ENCODE peak calls at places on chromosome 17, in four cellular contexts. One of them, this sample, is unnamed.

GRCh38 chr17:62059394-62059793 is 5.7 kb downstream of the MED13 start:
- DNase-seq in NB4: no peak
- DNase-seq in CD8-positive, alpha-beta T cell: no peak
- DNase-seq in HFFc6: no peak
- DNase-seq in this sample: no peak

GRCh38 chr17:79612468-79613194 is 1.8 kb upstream of the RBFOX3 start:
- DNase-seq in NB4: peak
- DNase-seq in CD8-positive, alpha-beta T cell: peak
- DNase-seq in HFFc6: no peak
- DNase-seq in this sample: no peak

GRCh38 chr17:66165537-66166123 is 26.3 kb downstream of the CEP112 start:
- DNase-seq in NB4: peak
- DNase-seq in CD8-positive, alpha-beta T cell: peak
- DNase-seq in HFFc6: peak
- DNase-seq in this sample: peak

GRCh38 chr17:48444531-48445247 is 14.7 kb upstream of the SKAP1 start:
- DNase-seq in NB4: peak
- DNase-seq in CD8-positive, alpha-beta T cell: peak
- DNase-seq in HFFc6: no peak
- DNase-seq in this sample: no peak

GRCh38 chr17:4815043-4815675 is 8.2 kb downstream of the PLD2 start:
- DNase-seq in NB4: no peak
- DNase-seq in CD8-positive, alpha-beta T cell: no peak
- DNase-seq in HFFc6: peak
- DNase-seq in this sample: no peak

GRCh38 chr17:80856863-80857488 is 134.7 kb upstream of the CHMP6 start:
- DNase-seq in NB4: no peak
- DNase-seq in CD8-positive, alpha-beta T cell: no peak
- DNase-seq in HFFc6: no peak
- DNase-seq in this sample: no peak

GRCh38 chr17:202501-202951 is 21.1 kb upstream of the DOC2B start:
- DNase-seq in NB4: no peak
- DNase-seq in CD8-positive, alpha-beta T cell: no peak
- DNase-seq in HFFc6: no peak
- DNase-seq in this sample: no peak

GRCh38 chr17:80738020-80738380 is 193.4 kb downstream of the RPTOR start:
- DNase-seq in NB4: no peak
- DNase-seq in CD8-positive, alpha-beta T cell: no peak
- DNase-seq in HFFc6: no peak
- DNase-seq in this sample: no peak

GRCh38 chr17:59859444-59860025 is 33.2 kb downstream of the TUBD1 start:
- DNase-seq in NB4: peak
- DNase-seq in CD8-positive, alpha-beta T cell: no peak
- DNase-seq in HFFc6: peak
- DNase-seq in this sample: no peak

GRCh38 chr17:80475949-80476876 is at the start of gene NPTX1:
- DNase-seq in NB4: no peak
- DNase-seq in CD8-positive, alpha-beta T cell: no peak
- DNase-seq in HFFc6: no peak
- DNase-seq in this sample: no peak

GRCh38 chr17:30450125-30451027 is 26.8 kb upstream of the GOSR1 start:
- DNase-seq in NB4: no peak
- DNase-seq in CD8-positive, alpha-beta T cell: no peak
- DNase-seq in HFFc6: peak
- DNase-seq in this sample: no peak

GRCh38 chr17:77151236-77151635 is 10.5 kb downstream of the SEC14L1 start:
- DNase-seq in NB4: no peak
- DNase-seq in CD8-positive, alpha-beta T cell: no peak
- DNase-seq in HFFc6: no peak
- DNase-seq in this sample: no peak

GRCh38 chr17:47879028-47879585 is 16.9 kb upstream of the SP2 start:
- DNase-seq in NB4: peak
- DNase-seq in CD8-positive, alpha-beta T cell: no peak
- DNase-seq in HFFc6: peak
- DNase-seq in this sample: no peak

GRCh38 chr17:70319516-70319915 is 150.2 kb downstream of the KCNJ2 start:
- DNase-seq in NB4: no peak
- DNase-seq in CD8-positive, alpha-beta T cell: no peak
- DNase-seq in HFFc6: no peak
- DNase-seq in this sample: no peak

GRCh38 chr17:27403480-27404005 is 52.7 kb upstream of the KSR1 start:
- DNase-seq in NB4: no peak
- DNase-seq in CD8-positive, alpha-beta T cell: no peak
- DNase-seq in HFFc6: no peak
- DNase-seq in this sample: no peak

GRCh38 chr17:4045477-4045876 is 81.2 kb upstream of the ATP2A3 start:
- DNase-seq in NB4: no peak
- DNase-seq in CD8-positive, alpha-beta T cell: no peak
- DNase-seq in HFFc6: no peak
- DNase-seq in this sample: no peak

GRCh38 chr17:79990051-79990592 is 45.5 kb downstream of the TBC1D16 start:
- DNase-seq in NB4: no peak
- DNase-seq in CD8-positive, alpha-beta T cell: no peak
- DNase-seq in HFFc6: no peak
- DNase-seq in this sample: no peak

GRCh38 chr17:36183001-36183810 is 6.8 kb upstream of the TBC1D3B start:
- DNase-seq in NB4: peak
- DNase-seq in CD8-positive, alpha-beta T cell: no peak
- DNase-seq in HFFc6: peak
- DNase-seq in this sample: no peak

GRCh38 chr17:63387941-63388340 is 58.2 kb downstream of the CYB561 start:
- DNase-seq in NB4: no peak
- DNase-seq in CD8-positive, alpha-beta T cell: no peak
- DNase-seq in HFFc6: no peak
- DNase-seq in this sample: no peak

GRCh38 chr17:2853111-2853721 is 57.0 kb downstream of the RAP1GAP2 start:
- DNase-seq in NB4: peak
- DNase-seq in CD8-positive, alpha-beta T cell: peak
- DNase-seq in HFFc6: peak
- DNase-seq in this sample: no peak

GRCh38 chr17:57092171-57092570 is 7.1 kb downstream of the AKAP1 start:
- DNase-seq in NB4: peak
- DNase-seq in CD8-positive, alpha-beta T cell: no peak
- DNase-seq in HFFc6: no peak
- DNase-seq in this sample: no peak

GRCh38 chr17:37747222-37747621 is 2.4 kb upstream of the HNF1B start:
- DNase-seq in NB4: no peak
- DNase-seq in CD8-positive, alpha-beta T cell: no peak
- DNase-seq in HFFc6: no peak
- DNase-seq in this sample: no peak

GRCh38 chr17:43673516-43674323 is 12.0 kb upstream of the MEOX1 start:
- DNase-seq in NB4: peak
- DNase-seq in CD8-positive, alpha-beta T cell: peak
- DNase-seq in HFFc6: peak
- DNase-seq in this sample: no peak

DNA sequence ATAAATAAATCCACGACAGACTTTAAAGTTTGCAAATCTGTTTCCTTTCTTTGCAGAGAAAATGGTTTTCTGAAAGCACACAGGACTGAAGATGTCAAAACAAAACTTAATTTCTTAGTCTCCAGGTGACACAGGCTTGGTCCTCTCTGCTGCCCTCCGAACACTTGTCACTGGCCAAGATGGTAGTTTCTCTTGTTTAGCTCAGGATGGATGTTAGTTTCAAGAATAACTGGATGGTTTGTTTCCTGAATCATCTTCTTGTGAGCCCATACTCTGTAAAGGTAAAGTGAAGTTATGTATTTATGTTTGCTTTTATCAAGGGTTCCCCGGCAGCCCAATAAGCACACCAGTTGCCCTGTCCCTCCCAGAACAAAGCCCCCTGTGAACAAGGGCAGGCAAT is 9.9 kb upstream of the FLCN start:
- DNase-seq in NB4: no peak
- DNase-seq in CD8-positive, alpha-beta T cell: no peak
- DNase-seq in HFFc6: no peak
- DNase-seq in this sample: no peak
- TF ChIP-seq CTCF in NB4: no peak
- TF ChIP-seq CTCF in CD8-positive, alpha-beta T cell: no peak
- TF ChIP-seq CTCF in HFFc6: no peak
- TF ChIP-seq CTCF in this sample: no peak

DNA sequence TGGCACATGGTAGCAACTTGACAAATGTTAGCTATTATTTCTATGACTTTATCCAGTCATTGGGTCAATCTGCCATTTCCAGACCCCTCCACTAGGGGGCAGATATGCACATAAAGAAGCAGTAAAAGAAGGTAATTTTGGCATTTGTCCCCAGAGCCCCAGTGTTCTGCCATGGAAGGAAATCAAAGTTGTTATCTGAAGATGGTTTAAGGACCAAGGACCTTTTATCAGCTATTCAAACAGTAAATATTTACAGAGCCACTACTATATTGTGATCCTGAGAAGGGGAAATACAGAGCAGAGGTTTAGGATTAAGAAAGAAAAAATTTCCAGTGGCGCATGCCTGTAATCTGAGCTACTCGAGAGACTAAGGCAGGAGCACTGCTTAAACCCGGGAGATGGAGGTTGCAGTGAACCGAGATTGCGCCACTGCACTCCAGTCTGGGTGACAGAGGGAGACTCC is 20.0 kb downstream of the TRAF4 start:
- DNase-seq in NB4: peak
- DNase-seq in CD8-positive, alpha-beta T cell: peak
- DNase-seq in HFFc6: peak
- DNase-seq in this sample: peak
- TF ChIP-seq CTCF in NB4: peak
- TF ChIP-seq CTCF in CD8-positive, alpha-beta T cell: peak
- TF ChIP-seq CTCF in HFFc6: peak
- TF ChIP-seq CTCF in this sample: peak

DNA sequence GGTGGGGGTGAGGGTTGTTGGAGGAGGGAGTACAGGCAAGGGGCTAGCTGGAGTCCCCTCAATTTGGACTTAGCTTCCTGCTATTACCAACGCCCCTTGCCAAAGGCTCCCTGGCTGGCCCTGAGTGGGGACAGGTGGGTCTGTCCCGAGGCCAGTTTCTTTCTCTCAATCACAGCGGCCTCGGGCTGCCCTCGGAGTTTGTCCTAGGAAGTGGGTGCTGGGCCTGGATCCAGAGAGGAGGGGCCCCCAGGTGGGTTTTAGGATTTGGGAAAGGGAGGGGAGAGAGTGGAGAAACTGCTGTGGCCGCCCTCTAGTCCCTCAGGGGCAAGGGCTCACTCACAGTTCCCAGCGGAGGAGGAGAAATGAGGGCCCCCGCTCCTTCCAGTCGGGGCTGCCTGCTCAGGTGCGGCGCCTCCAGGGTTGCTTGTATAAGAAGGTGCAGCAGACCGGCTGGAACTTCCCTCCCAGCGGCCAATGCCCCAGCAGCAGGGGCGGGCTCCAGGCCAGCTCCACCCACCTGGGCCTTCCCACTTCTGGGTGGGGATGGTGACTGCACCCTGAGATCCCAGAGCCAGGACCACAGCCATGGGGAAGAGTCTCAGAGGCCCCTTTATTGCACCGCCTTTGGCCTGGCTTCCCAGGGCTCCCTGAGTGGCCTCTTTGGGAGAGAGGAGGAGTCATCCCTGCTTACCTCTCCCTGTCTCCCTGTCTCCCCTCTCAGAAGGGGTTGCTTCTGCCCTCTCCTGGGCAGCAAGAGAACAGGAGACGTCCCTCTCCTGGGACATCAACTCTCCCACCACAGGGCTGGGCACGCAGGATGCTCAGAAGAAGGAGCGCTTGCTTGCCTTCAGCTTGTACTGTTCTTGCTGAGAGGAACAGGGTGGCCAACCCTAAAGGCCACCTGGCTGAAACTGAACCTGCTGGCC is 112.0 kb upstream of the SMURF2 start:
- DNase-seq in NB4: peak
- DNase-seq in CD8-positive, alpha-beta T cell: no peak
- DNase-seq in HFFc6: peak
- DNase-seq in this sample: peak
- TF ChIP-seq CTCF in NB4: peak
- TF ChIP-seq CTCF in CD8-positive, alpha-beta T cell: no peak
- TF ChIP-seq CTCF in HFFc6: peak
- TF ChIP-seq CTCF in this sample: peak

GRCh38 chr17:39739020-39739884 is 1.5 kb downstream of the GRB7 start:
- DNase-seq in NB4: no peak
- DNase-seq in CD8-positive, alpha-beta T cell: no peak
- DNase-seq in HFFc6: peak
- DNase-seq in this sample: no peak
- TF ChIP-seq CTCF in NB4: no peak
- TF ChIP-seq CTCF in CD8-positive, alpha-beta T cell: no peak
- TF ChIP-seq CTCF in HFFc6: no peak
- TF ChIP-seq CTCF in this sample: no peak

GRCh38 chr17:68019675-68020450 is 15.7 kb upstream of the KPNA2 start:
- DNase-seq in NB4: peak
- DNase-seq in CD8-positive, alpha-beta T cell: peak
- DNase-seq in HFFc6: peak
- DNase-seq in this sample: peak
- TF ChIP-seq CTCF in NB4: no peak
- TF ChIP-seq CTCF in CD8-positive, alpha-beta T cell: peak
- TF ChIP-seq CTCF in HFFc6: peak
- TF ChIP-seq CTCF in this sample: no peak

GRCh38 chr17:55005520-55005919 is 37.0 kb downstream of the STXBP4 start:
- DNase-seq in NB4: peak
- DNase-seq in CD8-positive, alpha-beta T cell: no peak
- DNase-seq in HFFc6: no peak
- DNase-seq in this sample: peak
- TF ChIP-seq CTCF in NB4: peak
- TF ChIP-seq CTCF in CD8-positive, alpha-beta T cell: no peak
- TF ChIP-seq CTCF in HFFc6: peak
- TF ChIP-seq CTCF in this sample: peak